ENCODE peak calls at places on chromosomes 11 and 22, in four cellular contexts. One of them, this sample, is unnamed.

GRCh38 chr11:109791337-109791736 is 301.9 kb upstream of the ZC3H12C start:
- DNase-seq in vagina: no peak
- DNase-seq in prostate gland: no peak
- DNase-seq in heart left ventricle: no peak
- DNase-seq in this sample: no peak

GRCh38 chr22:49727881-49728563 is 99.7 kb downstream of the BRD1 start:
- DNase-seq in vagina: peak
- DNase-seq in prostate gland: no peak
- DNase-seq in heart left ventricle: no peak
- DNase-seq in this sample: peak

GRCh38 chr11:67054851-67055523 is 1.7 kb upstream of the RHOD start:
- DNase-seq in vagina: no peak
- DNase-seq in prostate gland: no peak
- DNase-seq in heart left ventricle: peak
- DNase-seq in this sample: peak

GRCh38 chr22:37716708-37717107 is 19.9 kb downstream of the TRIOBP start:
- DNase-seq in vagina: no peak
- DNase-seq in prostate gland: no peak
- DNase-seq in heart left ventricle: no peak
- DNase-seq in this sample: no peak

GRCh38 chr22:38649841-38650522 is 6.2 kb downstream of the FAM227A start:
- DNase-seq in vagina: no peak
- DNase-seq in prostate gland: no peak
- DNase-seq in heart left ventricle: no peak
- DNase-seq in this sample: no peak

GRCh38 chr11:69852051-69852450 is 32.8 kb upstream of the FGF3 start:
- DNase-seq in vagina: no peak
- DNase-seq in prostate gland: no peak
- DNase-seq in heart left ventricle: no peak
- DNase-seq in this sample: no peak

GRCh38 chr22:38468761-38469305 is 937 bp downstream of the KDELR3 start:
- DNase-seq in vagina: no peak
- DNase-seq in prostate gland: no peak
- DNase-seq in heart left ventricle: no peak
- DNase-seq in this sample: no peak

GRCh38 chr11:7668911-7669310 is 4.4 kb downstream of the CYB5R2 start:
- DNase-seq in vagina: no peak
- DNase-seq in prostate gland: no peak
- DNase-seq in heart left ventricle: no peak
- DNase-seq in this sample: no peak

GRCh38 chr22:31286360-31287255 is 5.7 kb downstream of the PIK3IP1 start:
- DNase-seq in vagina: no peak
- DNase-seq in prostate gland: no peak
- DNase-seq in heart left ventricle: no peak
- DNase-seq in this sample: no peak

GRCh38 chr22:26888887-26889286 is 231.5 kb downstream of the MIAT start:
- DNase-seq in vagina: peak
- DNase-seq in prostate gland: no peak
- DNase-seq in heart left ventricle: no peak
- DNase-seq in this sample: no peak

GRCh38 chr11:93481279-93481678 is 61.9 kb downstream of the SMCO4 start:
- DNase-seq in vagina: no peak
- DNase-seq in prostate gland: no peak
- DNase-seq in heart left ventricle: no peak
- DNase-seq in this sample: peak

GRCh38 chr11:125345706-125346561 is 150.1 kb downstream of the FEZ1 start:
- DNase-seq in vagina: no peak
- DNase-seq in prostate gland: peak
- DNase-seq in heart left ventricle: peak
- DNase-seq in this sample: peak

GRCh38 chr11:66335531-66336233 is 552 bp downstream of the RIN1 start:
- DNase-seq in vagina: no peak
- DNase-seq in prostate gland: no peak
- DNase-seq in heart left ventricle: peak
- DNase-seq in this sample: no peak

GRCh38 chr11:2382927-2383822 is 6.1 kb downstream of the CD81 start:
- DNase-seq in vagina: no peak
- DNase-seq in prostate gland: no peak
- DNase-seq in heart left ventricle: peak
- DNase-seq in this sample: no peak

GRCh38 chr11:100759106-100759505 is 72.0 kb downstream of the ARHGAP42 start:
- DNase-seq in vagina: no peak
- DNase-seq in prostate gland: no peak
- DNase-seq in heart left ventricle: no peak
- DNase-seq in this sample: no peak

GRCh38 chr11:13126430-13126829 is 117.3 kb downstream of the RASSF10 start:
- DNase-seq in vagina: no peak
- DNase-seq in prostate gland: no peak
- DNase-seq in heart left ventricle: no peak
- DNase-seq in this sample: no peak

GRCh38 chr11:8287297-8288070 is 23.8 kb upstream of the LMO1 start:
- DNase-seq in vagina: peak
- DNase-seq in prostate gland: no peak
- DNase-seq in heart left ventricle: no peak
- DNase-seq in this sample: no peak

GRCh38 chr11:128824199-128825049 is 42.7 kb downstream of the KCNJ1 start:
- DNase-seq in vagina: no peak
- DNase-seq in prostate gland: no peak
- DNase-seq in heart left ventricle: no peak
- DNase-seq in this sample: no peak

GRCh38 chr11:95443386-95443785 is 212.4 kb upstream of the SESN3 start:
- DNase-seq in vagina: no peak
- DNase-seq in prostate gland: no peak
- DNase-seq in heart left ventricle: no peak
- DNase-seq in this sample: no peak

GRCh38 chr22:29004647-29005371 is 56.8 kb downstream of the C22orf31 start:
- DNase-seq in vagina: no peak
- DNase-seq in prostate gland: peak
- DNase-seq in heart left ventricle: peak
- DNase-seq in this sample: peak

GRCh38 chr11:23540101-23540561 is 679.9 kb upstream of the CCDC179 start:
- DNase-seq in vagina: no peak
- DNase-seq in prostate gland: no peak
- DNase-seq in heart left ventricle: no peak
- DNase-seq in this sample: no peak

GRCh38 chr11:74019860-74020259 is 11.0 kb upstream of the UCP3 start:
- DNase-seq in vagina: no peak
- DNase-seq in prostate gland: no peak
- DNase-seq in heart left ventricle: no peak
- DNase-seq in this sample: no peak

GRCh38 chr11:18188796-18189195 is 16.2 kb downstream of the MRGPRX4 start:
- DNase-seq in vagina: no peak
- DNase-seq in prostate gland: no peak
- DNase-seq in heart left ventricle: no peak
- DNase-seq in this sample: no peak

GRCh38 chr11:69301491-69302401 is 7.8 kb downstream of the MYEOV start:
- DNase-seq in vagina: no peak
- DNase-seq in prostate gland: no peak
- DNase-seq in heart left ventricle: peak
- DNase-seq in this sample: peak

GRCh38 chr11:35179466-35180135 is 40.6 kb downstream of the CD44 start:
- DNase-seq in vagina: no peak
- DNase-seq in prostate gland: no peak
- DNase-seq in heart left ventricle: no peak
- DNase-seq in this sample: no peak

GRCh38 chr11:27296406-27296994 is 66.5 kb downstream of the CCDC34 start:
- DNase-seq in vagina: no peak
- DNase-seq in prostate gland: peak
- DNase-seq in heart left ventricle: no peak
- DNase-seq in this sample: no peak

GRCh38 chr11:36447514-36447913 is 62.6 kb downstream of the TRAF6 start:
- DNase-seq in vagina: no peak
- DNase-seq in prostate gland: no peak
- DNase-seq in heart left ventricle: no peak
- DNase-seq in this sample: no peak

GRCh38 chr11:9802291-9802861 is 138.5 kb downstream of the SWAP70 start:
- DNase-seq in vagina: no peak
- DNase-seq in prostate gland: peak
- DNase-seq in heart left ventricle: no peak
- DNase-seq in this sample: no peak

GRCh38 chr11:84581083-84581482 is 1046.1 kb downstream of the DLG2 start:
- DNase-seq in vagina: no peak
- DNase-seq in prostate gland: no peak
- DNase-seq in heart left ventricle: no peak
- DNase-seq in this sample: no peak

GRCh38 chr11:133399294-133399693 is 133.0 kb downstream of the OPCML start:
- DNase-seq in vagina: no peak
- DNase-seq in prostate gland: no peak
- DNase-seq in heart left ventricle: no peak
- DNase-seq in this sample: no peak

GRCh38 chr22:48224332-48224731 is 1461.9 kb downstream of the TBC1D22A start:
- DNase-seq in vagina: no peak
- DNase-seq in prostate gland: no peak
- DNase-seq in heart left ventricle: no peak
- DNase-seq in this sample: no peak

GRCh38 chr11:68998390-68998911 is 14.6 kb downstream of the MRGPRF start:
- DNase-seq in vagina: no peak
- DNase-seq in prostate gland: no peak
- DNase-seq in heart left ventricle: no peak
- DNase-seq in this sample: peak

GRCh38 chr11:446886-447285 is 3.2 kb upstream of the PTDSS2 start:
- DNase-seq in vagina: no peak
- DNase-seq in prostate gland: no peak
- DNase-seq in heart left ventricle: no peak
- DNase-seq in this sample: no peak

GRCh38 chr11:17613983-17614382 is 66.9 kb downstream of the OTOG start:
- DNase-seq in vagina: peak
- DNase-seq in prostate gland: no peak
- DNase-seq in heart left ventricle: no peak
- DNase-seq in this sample: no peak

GRCh38 chr11:113613619-113614018 is 92.5 kb downstream of the TMPRSS5 start:
- DNase-seq in vagina: no peak
- DNase-seq in prostate gland: no peak
- DNase-seq in heart left ventricle: no peak
- DNase-seq in this sample: no peak

GRCh38 chr11:12248330-12248729 is 129.0 kb upstream of the PARVA start:
- DNase-seq in vagina: no peak
- DNase-seq in prostate gland: peak
- DNase-seq in heart left ventricle: peak
- DNase-seq in this sample: peak

GRCh38 chr22:37880668-37881440 is 25.2 kb upstream of the MICALL1 start:
- DNase-seq in vagina: no peak
- DNase-seq in prostate gland: no peak
- DNase-seq in heart left ventricle: no peak
- DNase-seq in this sample: no peak

GRCh38 chr22:41401781-41402648 is 20.3 kb downstream of the TEF start:
- DNase-seq in vagina: no peak
- DNase-seq in prostate gland: peak
- DNase-seq in heart left ventricle: peak
- DNase-seq in this sample: no peak

GRCh38 chr11:111359223-111360149 is 19.6 kb downstream of the POU2AF1 start:
- DNase-seq in vagina: no peak
- DNase-seq in prostate gland: no peak
- DNase-seq in heart left ventricle: no peak
- DNase-seq in this sample: no peak
- TF ChIP-seq POLR2A in vagina: no peak
- TF ChIP-seq POLR2A in prostate gland: no peak
- TF ChIP-seq POLR2A in heart left ventricle: no peak
- TF ChIP-seq POLR2A in this sample: no peak

GRCh38 chr11:44280257-44280656 is 29.7 kb downstream of the ALX4 start:
- DNase-seq in vagina: no peak
- DNase-seq in prostate gland: no peak
- DNase-seq in heart left ventricle: no peak
- DNase-seq in this sample: no peak
- TF ChIP-seq POLR2A in vagina: no peak
- TF ChIP-seq POLR2A in prostate gland: no peak
- TF ChIP-seq POLR2A in heart left ventricle: no peak
- TF ChIP-seq POLR2A in this sample: no peak

GRCh38 chr22:36532466-36532865 is 3.5 kb upstream of the EIF3D start:
- DNase-seq in vagina: no peak
- DNase-seq in prostate gland: no peak
- DNase-seq in heart left ventricle: no peak
- DNase-seq in this sample: no peak
- TF ChIP-seq POLR2A in vagina: no peak
- TF ChIP-seq POLR2A in prostate gland: no peak
- TF ChIP-seq POLR2A in heart left ventricle: no peak
- TF ChIP-seq POLR2A in this sample: no peak

DNA sequence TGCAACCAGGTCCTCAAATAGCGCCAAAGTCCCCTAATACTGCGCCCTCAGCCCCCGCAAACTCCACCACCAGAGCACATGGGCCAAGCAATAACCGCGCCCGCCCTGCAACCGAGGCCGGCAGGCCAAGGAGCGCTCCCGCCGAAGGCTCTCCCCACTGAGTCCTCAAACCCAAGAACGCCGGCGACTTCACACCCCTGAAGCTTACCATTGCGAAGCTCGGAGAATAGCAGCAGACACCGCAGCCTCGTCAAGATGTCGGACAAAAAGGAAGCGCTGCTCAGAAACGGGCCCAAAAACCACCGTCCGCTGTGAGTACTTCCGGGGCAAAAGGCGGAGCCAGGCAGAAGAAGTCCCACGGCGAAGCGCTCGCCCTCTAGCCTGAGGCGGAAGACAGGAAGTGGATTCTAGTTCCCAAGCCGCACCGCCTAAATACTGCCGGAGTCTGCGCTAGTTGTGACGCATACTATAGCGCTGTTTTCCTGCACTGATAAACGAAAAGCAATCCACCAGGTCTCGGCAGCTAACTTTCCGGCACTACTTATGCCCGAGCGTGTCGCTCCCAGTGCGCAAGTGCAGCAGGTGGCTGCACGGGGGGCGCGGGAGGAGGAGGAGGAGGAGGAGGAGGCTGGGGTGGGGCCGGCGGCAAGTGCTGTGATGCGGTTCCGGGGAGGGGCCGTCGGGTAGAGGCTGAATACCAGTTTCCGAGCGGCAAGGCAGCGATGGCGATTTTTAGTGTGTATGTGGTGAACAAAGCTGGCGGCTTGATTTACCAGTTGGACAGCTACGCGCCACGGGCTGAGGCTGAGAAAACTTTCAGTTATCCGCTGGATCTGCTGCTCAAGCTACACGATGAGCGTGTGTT is at the start of the genes RPS25 and TRAPPC4:
- DNase-seq in vagina: no peak
- DNase-seq in prostate gland: peak
- DNase-seq in heart left ventricle: peak
- DNase-seq in this sample: peak
- TF ChIP-seq POLR2A in vagina: peak
- TF ChIP-seq POLR2A in prostate gland: peak
- TF ChIP-seq POLR2A in heart left ventricle: no peak
- TF ChIP-seq POLR2A in this sample: peak

DNA sequence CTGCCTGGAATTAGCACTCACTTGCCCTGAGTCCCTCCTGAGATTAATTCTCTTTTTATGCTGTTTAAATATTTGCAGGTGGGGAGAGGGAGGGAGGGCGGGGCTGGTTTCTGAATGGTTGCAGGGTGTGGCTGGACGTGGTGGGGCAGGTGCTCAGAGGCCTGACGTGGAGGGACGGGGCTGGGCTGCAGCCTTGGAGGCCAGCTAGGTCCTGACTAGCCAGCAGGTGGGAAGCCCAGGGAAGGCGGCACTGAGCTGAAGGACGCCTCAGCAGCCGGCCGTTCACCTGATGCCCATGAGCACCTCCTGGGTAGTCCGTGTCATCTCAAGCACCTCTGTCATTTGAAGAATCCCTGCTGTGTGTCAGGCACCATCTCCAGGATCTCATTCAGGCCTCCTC is 21.3 kb downstream of the SGSM1 start:
- DNase-seq in vagina: no peak
- DNase-seq in prostate gland: no peak
- DNase-seq in heart left ventricle: no peak
- DNase-seq in this sample: no peak
- TF ChIP-seq POLR2A in vagina: no peak
- TF ChIP-seq POLR2A in prostate gland: no peak
- TF ChIP-seq POLR2A in heart left ventricle: no peak
- TF ChIP-seq POLR2A in this sample: no peak

This sample was measured in breast epithelium.